ENCODE peak calls at places on chromosomes 12 and 14, in seven cellular contexts. I, E, M, V, D, A and G are unnamed samples.

GRCh38 chr12:75602111-75602510 is 90.7 kb upstream of the KRR1 start:
- DNase-seq in V (no peak), M (no peak), E (no peak), I (no peak), D (no peak), A (no peak), G (no peak)

GRCh38 chr12:32482226-32482625 is 82.9 kb downstream of the FGD4 start:
- DNase-seq in D (no peak), V (peak), A (no peak), I (no peak), E (no peak), M (no peak), G (no peak)

GRCh38 chr14:54893151-54893760 is 9.4 kb downstream of the GCH1 start:
- DNase-seq in D (peak), E (peak), V (no peak), M (peak), I (peak), A (peak), G (peak)

GRCh38 chr14:39217214-39217879 is 16.4 kb upstream of the MIA2 start:
- DNase-seq in E (no peak), I (no peak), M (peak), A (no peak), D (peak), V (no peak), G (no peak)

GRCh38 chr12:108839890-108840230 is 17.5 kb downstream of the SSH1 start:
- DNase-seq in I (no peak), V (no peak), D (no peak), M (no peak), E (no peak), A (no peak), G (no peak)

GRCh38 chr14:67580336-67581230 is 19.5 kb downstream of the PIGH start:
- DNase-seq in A (no peak), E (no peak), M (no peak), D (no peak), I (no peak), V (no peak), G (no peak)

GRCh38 chr12:19431407-19432308 is 7.6 kb upstream of the AEBP2 start:
- DNase-seq in A (peak), D (peak), V (peak), M (peak), I (peak), E (no peak), G (peak)

GRCh38 chr14:81509838-81510452 is 23.7 kb downstream of the SEL1L start:
- DNase-seq in I (no peak), V (no peak), A (no peak), D (peak), M (no peak), E (no peak), G (no peak)

GRCh38 chr12:96427269-96427729 is 27.1 kb upstream of the CDK17 start:
- DNase-seq in E (peak), D (peak), V (no peak), A (peak), I (peak), M (peak), G (peak)

GRCh38 chr12:4806439-4807115 is 86.4 kb downstream of the GALNT8 start:
- DNase-seq in I (no peak), M (no peak), V (no peak), E (no peak), A (no peak), D (no peak), G (no peak)

GRCh38 chr12:122875590-122876220 is 20.2 kb downstream of the VPS37B start:
- DNase-seq in I (no peak), V (peak), D (no peak), M (no peak), E (no peak), A (no peak), G (no peak)

GRCh38 chr12:91926810-91927209 is 218.8 kb downstream of the BTG1 start:
- DNase-seq in V (no peak), I (peak), M (peak), A (peak), E (no peak), D (peak), G (no peak)

GRCh38 chr14:54658836-54659235 is 91.9 kb downstream of the SAMD4A start:
- DNase-seq in D (no peak), V (no peak), E (no peak), I (no peak), A (no peak), M (no peak), G (no peak)

GRCh38 chr12:128606538-128606937 is 217.2 kb downstream of the SLC15A4 start:
- DNase-seq in I (no peak), D (no peak), E (no peak), A (no peak), M (no peak), V (no peak), G (no peak)

GRCh38 chr12:89345830-89346740 is 6.2 kb downstream of the DUSP6 start:
- DNase-seq in E (peak), D (peak), M (peak), A (peak), I (peak), V (peak), G (no peak)

GRCh38 chr14:93480867-93481266 is 50.1 kb downstream of the UNC79 start:
- DNase-seq in E (no peak), D (no peak), M (no peak), I (no peak), A (no peak), V (no peak), G (no peak)

GRCh38 chr14:71388336-71388735 is 481.1 kb downstream of the PCNX1 start:
- DNase-seq in D (no peak), V (no peak), I (no peak), A (no peak), E (no peak), M (no peak), G (no peak)

GRCh38 chr12:4012977-4013968 is 140.1 kb upstream of the PARP11 start:
- DNase-seq in A (no peak), V (no peak), D (no peak), I (no peak), M (no peak), E (no peak), G (no peak)

GRCh38 chr12:95634622-95635621 is 83.6 kb upstream of the USP44 start:
- DNase-seq in E (no peak), D (no peak), M (peak), V (no peak), I (peak), A (peak), G (no peak)

GRCh38 chr14:53247596-53248370 is 94.7 kb upstream of the DDHD1 start:
- DNase-seq in D (no peak), A (no peak), V (no peak), M (no peak), I (no peak), E (no peak), G (no peak)

GRCh38 chr12:42187799-42188198 is 43.1 kb upstream of the GXYLT1 start:
- DNase-seq in D (peak), E (no peak), M (peak), V (no peak), A (no peak), I (no peak), G (no peak)

GRCh38 chr12:42192258-42192657 is 45.8 kb downstream of the YAF2 start:
- DNase-seq in E (no peak), A (no peak), V (no peak), I (no peak), D (no peak), M (no peak), G (no peak)

GRCh38 chr12:42182394-42182793 is 37.7 kb upstream of the GXYLT1 start:
- DNase-seq in D (no peak), I (no peak), M (no peak), E (no peak), A (no peak), V (no peak), G (no peak)

GRCh38 chr12:42190376-42190775 is 45.7 kb upstream of the GXYLT1 start:
- DNase-seq in D (no peak), M (no peak), V (no peak), I (no peak), E (no peak), A (no peak), G (no peak)

GRCh38 chr12:42186793-42187192 is 42.1 kb upstream of the GXYLT1 start:
- DNase-seq in M (no peak), I (no peak), E (no peak), V (no peak), D (no peak), A (no peak), G (no peak)
- H3K4me2 ChIP-seq in M (no peak), I (no peak), E (no peak), V (no peak), D (no peak), A (no peak), G (no peak)

DNA sequence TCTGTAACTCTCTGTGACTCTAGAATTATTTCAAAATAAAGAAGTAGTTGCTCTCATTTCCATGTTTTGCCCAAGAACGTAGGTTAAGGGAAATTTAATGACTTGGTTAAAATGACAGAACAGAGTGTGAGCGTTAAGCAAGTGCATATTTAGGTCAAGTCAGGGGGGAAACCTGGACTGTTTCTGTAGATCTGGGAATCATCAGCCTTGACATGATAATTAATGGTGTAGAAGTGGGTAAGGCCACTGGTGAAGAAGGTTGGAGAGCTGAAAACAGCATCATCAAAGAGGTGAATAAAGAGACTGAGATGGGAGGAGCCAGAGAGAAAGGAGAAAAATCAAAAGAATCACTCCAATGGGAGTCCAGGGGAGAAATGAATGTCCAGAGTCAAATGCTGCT is 49.4 kb upstream of the STK38L start:
- DNase-seq in D (no peak), A (no peak), I (no peak), M (no peak), V (no peak), E (no peak), G (no peak)
- H3K27ac ChIP-seq in D (peak), A (no peak), I (no peak), M (no peak), V (no peak), E (no peak), G (peak)

GRCh38 chr12:64618953-64619590 is 8.8 kb downstream of the RASSF3 start:
- DNase-seq in D (peak), A (peak), E (no peak), M (peak), I (peak), V (peak), G (no peak)
- H3K4me3 ChIP-seq in D (no peak), A (no peak), E (no peak), M (no peak), I (no peak), V (peak), G (no peak)

DNA sequence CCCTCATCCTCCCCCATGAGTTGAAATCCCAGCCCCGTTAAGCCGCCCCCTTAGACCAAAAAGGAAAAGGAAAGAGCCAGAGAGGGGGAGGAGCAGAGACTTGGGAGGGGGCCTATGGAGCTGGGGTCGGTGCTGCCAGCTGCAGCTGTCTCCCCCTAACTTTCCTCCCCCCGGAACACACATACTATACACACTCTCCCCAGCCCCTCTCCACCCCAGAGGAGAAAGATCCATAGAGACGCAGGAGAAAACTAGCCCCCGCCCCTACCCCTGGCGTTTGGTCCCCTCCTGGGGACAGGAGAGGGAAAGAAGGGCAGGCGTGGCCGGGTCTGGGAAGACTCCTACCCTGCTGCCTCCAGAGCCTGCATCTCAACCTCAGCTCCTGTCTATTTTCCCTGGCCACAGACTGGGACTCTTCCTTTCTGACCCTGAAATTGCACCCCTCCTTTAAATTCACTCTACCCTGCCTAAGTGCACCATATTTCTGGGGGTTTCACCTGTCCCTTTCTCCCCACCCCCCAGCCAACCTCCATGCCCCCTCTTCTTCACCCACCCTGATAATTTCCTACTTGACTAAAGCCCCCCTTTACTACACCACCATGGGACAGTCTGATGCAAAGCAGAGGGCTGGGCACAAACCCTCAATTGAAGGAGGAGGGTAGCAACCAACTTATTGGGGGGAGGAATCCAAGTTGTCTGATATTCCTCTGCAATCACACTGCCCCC is 1.6 kb upstream of the HOXC9 start:
- DNase-seq in V (no peak), M (no peak), E (no peak), D (no peak), I (no peak), A (no peak), G (no peak)
- H3K4me2 ChIP-seq in V (no peak), M (peak), E (no peak), D (no peak), I (no peak), A (no peak), G (peak)

GRCh38 chr14:95190857-95191256 is 33.5 kb upstream of the DICER1 start:
- DNase-seq in E (no peak), A (no peak), D (no peak), V (no peak), M (no peak), I (no peak), G (no peak)
- H3K27ac ChIP-seq in E (no peak), A (no peak), D (no peak), V (no peak), M (no peak), I (no peak), G (no peak)